ENCODE peak calls at places on chromosomes 1 and 21, in seven cellular contexts. I is CD4-positive, alpha-beta memory T cell; M is CD4-positive, alpha-beta T cell; B is RWPE1; T is naive thymus-derived CD8-positive, alpha-beta T cell; O is substantia nigra; A is stimulated activated CD8-positive, alpha-beta memory T cell treated with anti-CD3 and anti-CD28 coated beads, Interleukin-7, amount 100 ng/mL, for 24 hours. J is an unnamed sample.

GRCh38 chr21:25503981-25504380 is 103.3 kb downstream of the MRPL39 start:
- DNase-seq in I (no peak), M (no peak), B (no peak), T (no peak), O (no peak), A (no peak), J (no peak)

GRCh38 chr21:36478207-36478701 is 1.7 kb downstream of the CLDN14 start:
- DNase-seq in I (no peak), M (no peak), B (peak), T (no peak), O (no peak), A (peak), J (peak)

GRCh38 chr1:41710980-41711379 is 207.7 kb downstream of the HIVEP3 start:
- DNase-seq in I (no peak), M (no peak), B (no peak), T (no peak), O (no peak), A (no peak), J (no peak)

GRCh38 chr1:8941906-8942305 is 3.8 kb upstream of the CA6 start:
- DNase-seq in I (no peak), M (no peak), B (peak), T (no peak), O (no peak), A (no peak), J (peak)

GRCh38 chr1:65421341-65422174 is 1.1 kb downstream of the LEPR start:
- DNase-seq in I (no peak), M (no peak), B (no peak), T (no peak), O (no peak), A (no peak), J (peak)

GRCh38 chr1:101739826-101740330 is 256.8 kb downstream of the OLFM3 start:
- DNase-seq in I (no peak), M (no peak), B (no peak), T (no peak), O (no peak), A (no peak), J (no peak)

GRCh38 chr21:32565856-32566465 is 19.4 kb downstream of the TCP10L start:
- DNase-seq in I (no peak), M (no peak), B (no peak), T (no peak), O (no peak), A (no peak), J (no peak)

GRCh38 chr1:244836135-244836521 is 670 bp downstream of the COX20 start:
- DNase-seq in I (no peak), M (no peak), B (peak), T (no peak), O (no peak), A (no peak), J (peak)

GRCh38 chr1:16459503-16459902 is 19.0 kb downstream of the NECAP2 start:
- DNase-seq in I (no peak), M (no peak), B (no peak), T (no peak), O (no peak), A (no peak), J (peak)

GRCh38 chr21:46617267-46618051 is 12.6 kb upstream of the S100B start:
- DNase-seq in I (no peak), M (no peak), B (no peak), T (no peak), O (no peak), A (no peak), J (no peak)

GRCh38 chr1:11059166-11059989 is 440 bp downstream of the SRM start:
- DNase-seq in I (no peak), M (no peak), B (no peak), T (no peak), O (no peak), A (no peak), J (peak)

GRCh38 chr1:29264773-29265389 is 28.6 kb downstream of the PTPRU start:
- DNase-seq in I (no peak), M (no peak), B (no peak), T (no peak), O (no peak), A (no peak), J (peak)

GRCh38 chr1:157104598-157105293 is 5.1 kb upstream of the ETV3L start:
- DNase-seq in I (no peak), M (no peak), B (no peak), T (no peak), O (no peak), A (no peak), J (peak)

GRCh38 chr1:156045070-156045469 is 8.5 kb downstream of the UBQLN4 start:
- DNase-seq in I (no peak), M (no peak), B (no peak), T (no peak), O (no peak), A (no peak), J (no peak)

GRCh38 chr1:150577557-150578277 is 1.7 kb downstream of the MCL1 start:
- DNase-seq in I (peak), M (no peak), B (no peak), T (no peak), O (no peak), A (no peak), J (peak)

GRCh38 chr21:29208666-29209059 is 78.2 kb downstream of the MAP3K7CL start:
- DNase-seq in I (no peak), M (no peak), B (no peak), T (no peak), O (no peak), A (no peak), J (peak)

GRCh38 chr21:42537106-42537742 is 23.6 kb downstream of the SLC37A1 start:
- DNase-seq in I (no peak), M (no peak), B (no peak), T (no peak), O (no peak), A (no peak), J (no peak)

GRCh38 chr1:176243746-176244145 is 36.7 kb upstream of the COP1 start:
- DNase-seq in I (no peak), M (no peak), B (no peak), T (no peak), O (no peak), A (no peak), J (no peak)

GRCh38 chr1:206435450-206435849 is 34.8 kb upstream of the IKBKE start:
- DNase-seq in I (no peak), M (no peak), B (no peak), T (no peak), O (no peak), A (no peak), J (no peak)